ENCODE peak calls at places on chromosomes 16 and 17, in five cellular contexts. G is NT2/D1, R is GM12878, T is HepG2, Q is H1. D is an unnamed sample.
A peak's percentile ranks its signal among the peaks of the same experiment; 100 is the strongest.

GRCh38 chr17:3738562-3739295 is 15.0 kb downstream of the HASPIN start:
- DNase-seq in R (no peak), G (no peak), T (no peak), Q (no peak), D (no peak)

GRCh38 chr17:69434164-69434579 is 19.7 kb downstream of the MAP2K6 start:
- DNase-seq in Q (no peak), T (no peak), G (no peak), R (no peak), D (peak; percentile 9)

GRCh38 chr16:68363847-68364600 is 53.2 kb downstream of the PRMT7 start:
- DNase-seq in T (peak; percentile 48), G (no peak), R (no peak), Q (no peak), D (no peak)

GRCh38 chr17:79941088-79942010 is 94.3 kb downstream of the TBC1D16 start:
- DNase-seq in Q (no peak), T (no peak), G (no peak), R (no peak), D (no peak)

GRCh38 chr17:52505601-52506000 is 347.1 kb upstream of the CA10 start:
- DNase-seq in T (no peak), Q (no peak), G (no peak), R (no peak), D (no peak)

GRCh38 chr17:48597775-48598631 is 4.4 kb upstream of the HOXB5 start:
- DNase-seq in R (no peak), Q (no peak), G (no peak), T (no peak), D (peak; percentile 70)

GRCh38 chr16:85613609-85614337 is 651 bp downstream of the GSE1 start:
- DNase-seq in Q (no peak), T (peak; percentile 46), G (no peak), R (no peak), D (peak; percentile 71)

GRCh38 chr17:70086468-70086867 is 11.4 kb downstream of the KCNJ16 start:
- DNase-seq in G (no peak), Q (no peak), R (no peak), T (no peak), D (no peak)

GRCh38 chr16:2339521-2340484 is 725 bp downstream of the ABCA3 start:
- DNase-seq in Q (no peak), G (no peak), R (no peak), T (peak; percentile 15), D (peak; percentile 57)

GRCh38 chr17:28999216-28999615 is 6.6 kb downstream of the SEZ6 start:
- DNase-seq in R (no peak), G (no peak), Q (no peak), T (no peak), D (no peak)

GRCh38 chr16:55408656-55409055 is 70.3 kb upstream of the MMP2 start:
- DNase-seq in Q (no peak), T (no peak), R (no peak), G (no peak), D (no peak)

GRCh38 chr17:20187049-20187448 is 177.9 kb downstream of the SPECC1 start:
- DNase-seq in T (no peak), G (no peak), R (no peak), Q (no peak), D (no peak)

GRCh38 chr16:71255721-71256120 is 25.2 kb upstream of the HYDIN start:
- DNase-seq in T (no peak), Q (no peak), R (no peak), G (no peak), D (no peak)

GRCh38 chr16:68732068-68732680 is 4.9 kb upstream of the CDH1 start:
- DNase-seq in T (peak; percentile 62), G (peak; percentile 63), R (no peak), Q (no peak), D (peak; percentile 54)

GRCh38 chr17:20174588-20175265 is 165.6 kb downstream of the SPECC1 start:
- DNase-seq in R (no peak), G (no peak), T (no peak), Q (no peak), D (no peak)

GRCh38 chr16:85551319-85551978 is 61.7 kb upstream of the GSE1 start:
- DNase-seq in G (no peak), Q (no peak), T (no peak), R (no peak), D (no peak)

GRCh38 chr16:78415669-78416068 is 316.2 kb downstream of the WWOX start:
- DNase-seq in R (no peak), G (peak; percentile 8), Q (no peak), T (no peak), D (no peak)

GRCh38 chr16:31487720-31488629 is 5.1 kb downstream of the SLC5A2 start:
- DNase-seq in T (no peak), R (no peak), Q (no peak), G (no peak), D (no peak)

GRCh38 chr17:3659541-3660111 is 8.8 kb downstream of the TAX1BP3 start:
- DNase-seq in R (no peak), T (no peak), G (no peak), Q (no peak), D (no peak)

GRCh38 chr17:45366691-45367090 is 49.9 kb upstream of the MAP3K14 start:
- DNase-seq in Q (no peak), R (no peak), G (no peak), T (no peak), D (no peak)

GRCh38 chr16:1771072-1771863 is at the start of gene NME3:
- DNase-seq in Q (no peak), R (no peak), T (peak; percentile 17), G (peak; percentile 46), D (peak; percentile 69)

GRCh38 chr17:35486920-35487727 is 38.6 kb upstream of the SLFN13 start:
- DNase-seq in Q (no peak), T (no peak), R (peak; percentile 23), G (no peak), D (no peak)

GRCh38 chr17:4672055-4672630 is 30.7 kb upstream of the ALOX15 start:
- DNase-seq in R (no peak), Q (no peak), T (no peak), G (no peak), D (no peak)

GRCh38 chr16:57289391-57290257 is 5.2 kb upstream of the PLLP start:
- DNase-seq in R (no peak), T (no peak), Q (no peak), G (no peak), D (no peak)
- TF ChIP-seq SUZ12 in R (no peak), T (no peak), Q (no peak), G (no peak), D (no peak)

DNA sequence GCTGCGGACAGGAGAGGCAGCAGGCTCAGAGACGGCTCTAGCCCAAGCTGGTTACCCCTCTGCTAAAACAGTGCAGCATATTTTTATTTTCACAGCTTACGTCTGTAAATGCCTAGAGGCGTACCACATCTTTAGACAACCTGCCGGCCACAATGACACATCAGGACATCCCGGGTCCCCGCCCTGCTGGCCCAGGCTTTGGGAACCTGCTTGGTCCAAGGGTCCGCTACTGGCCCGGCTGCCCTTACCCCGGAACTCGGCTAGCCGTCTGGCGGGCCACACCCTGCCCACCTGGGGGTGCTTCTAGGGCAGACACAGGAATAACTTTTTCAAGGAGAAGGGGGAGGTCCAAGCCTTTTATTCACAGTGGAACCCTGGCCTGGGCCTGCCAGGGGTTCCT is 4.3 kb downstream of the CEP131 start:
- DNase-seq in T (no peak), G (no peak), R (no peak), Q (no peak), D (no peak)
- TF ChIP-seq SUZ12 in T (no peak), G (no peak), R (no peak), Q (no peak), D (no peak)

GRCh38 chr17:8753136-8753975 is 5.0 kb downstream of the SPDYE4 start:
- DNase-seq in T (no peak), Q (no peak), G (no peak), R (no peak), D (no peak)
- TF ChIP-seq SUZ12 in T (no peak), Q (no peak), G (no peak), R (no peak), D (no peak)

GRCh38 chr17:68182940-68183551 is 64.8 kb upstream of the AMZ2 start:
- DNase-seq in R (no peak), G (no peak), T (peak; percentile 38), Q (no peak), D (no peak)
- TF ChIP-seq SUZ12 in R (no peak), G (no peak), T (no peak), Q (no peak), D (no peak)

D was measured in HEK293T.